ENCODE peak calls at places on chromosomes 1 and 21, in six cellular contexts. I, O, M, K, B and S are unnamed samples.

GRCh38 chr1:23044035-23044434 is 24.8 kb downstream of the KDM1A start:
- DNase-seq in I (no peak), O (no peak), M (no peak), K (no peak), B (no peak), S (no peak)

GRCh38 chr1:154943649-154944421 is 7.3 kb upstream of the PMVK start:
- DNase-seq in I (no peak), O (no peak), M (peak; percentile 12), K (no peak), B (no peak), S (no peak)

GRCh38 chr1:109188776-109189175 is 24.9 kb upstream of the SARS1 start:
- DNase-seq in I (no peak), O (no peak), M (no peak), K (no peak), B (no peak), S (no peak)

GRCh38 chr1:162389021-162389818 is 7.7 kb downstream of the C1orf226 start:
- DNase-seq in I (no peak), O (no peak), M (peak; percentile 30), K (peak; percentile 37), B (no peak), S (no peak)

GRCh38 chr1:28553229-28553930 is 495 bp downstream of the TRNAU1AP start:
- DNase-seq in I (peak; percentile 44), O (no peak), M (peak; percentile 51), K (peak; percentile 60), B (no peak), S (no peak)

GRCh38 chr1:52186449-52186848 is 44.6 kb downstream of the ZFYVE9 start:
- DNase-seq in I (no peak), O (no peak), M (peak; percentile 71), K (no peak), B (no peak), S (no peak)

GRCh38 chr1:161013591-161014513 is 7.1 kb downstream of the F11R start:
- DNase-seq in I (peak; percentile 80), O (peak; percentile 49), M (peak; percentile 85), K (peak; percentile 97), B (no peak), S (peak; percentile 62)

GRCh38 chr21:38930838-38931237 is 125.1 kb downstream of the ETS2 start:
- DNase-seq in I (no peak), O (no peak), M (peak; percentile 74), K (peak; percentile 66), B (no peak), S (no peak)

GRCh38 chr1:36986241-36986955 is 47.9 kb downstream of the GRIK3 start:
- DNase-seq in I (no peak), O (no peak), M (no peak), K (no peak), B (no peak), S (no peak)

GRCh38 chr1:59788825-59789224 is 25.9 kb upstream of the HOOK1 start:
- DNase-seq in I (no peak), O (no peak), M (no peak), K (no peak), B (no peak), S (no peak)

GRCh38 chr1:165686121-165686970 is 12.0 kb downstream of the ALDH9A1 start:
- DNase-seq in I (no peak), O (no peak), M (no peak), K (no peak), B (no peak), S (no peak)

GRCh38 chr21:16302851-16303282 is 573.1 kb downstream of the USP25 start:
- DNase-seq in I (peak; percentile 70), O (no peak), M (peak; percentile 12), K (peak; percentile 73), B (no peak), S (peak; percentile 76)

GRCh38 chr1:228490120-228491078 is 3.2 kb downstream of the RNF187 start:
- DNase-seq in I (no peak), O (no peak), M (peak; percentile 53), K (peak; percentile 81), B (peak; percentile 6), S (peak; percentile 43)

GRCh38 chr1:228488107-228488817 is 1.1 kb downstream of the RNF187 start:
- DNase-seq in I (no peak), O (no peak), M (no peak), K (no peak), B (no peak), S (no peak)

GRCh38 chr1:228486596-228487335 is 416 bp upstream of the RNF187 start:
- DNase-seq in I (peak; percentile 64), O (peak; percentile 34), M (peak; percentile 86), K (peak; percentile 85), B (peak; percentile 88), S (peak; percentile 58)

GRCh38 chr1:228488818-228489674 is 1.9 kb downstream of the RNF187 start:
- DNase-seq in I (no peak), O (no peak), M (no peak), K (no peak), B (no peak), S (no peak)

DNA sequence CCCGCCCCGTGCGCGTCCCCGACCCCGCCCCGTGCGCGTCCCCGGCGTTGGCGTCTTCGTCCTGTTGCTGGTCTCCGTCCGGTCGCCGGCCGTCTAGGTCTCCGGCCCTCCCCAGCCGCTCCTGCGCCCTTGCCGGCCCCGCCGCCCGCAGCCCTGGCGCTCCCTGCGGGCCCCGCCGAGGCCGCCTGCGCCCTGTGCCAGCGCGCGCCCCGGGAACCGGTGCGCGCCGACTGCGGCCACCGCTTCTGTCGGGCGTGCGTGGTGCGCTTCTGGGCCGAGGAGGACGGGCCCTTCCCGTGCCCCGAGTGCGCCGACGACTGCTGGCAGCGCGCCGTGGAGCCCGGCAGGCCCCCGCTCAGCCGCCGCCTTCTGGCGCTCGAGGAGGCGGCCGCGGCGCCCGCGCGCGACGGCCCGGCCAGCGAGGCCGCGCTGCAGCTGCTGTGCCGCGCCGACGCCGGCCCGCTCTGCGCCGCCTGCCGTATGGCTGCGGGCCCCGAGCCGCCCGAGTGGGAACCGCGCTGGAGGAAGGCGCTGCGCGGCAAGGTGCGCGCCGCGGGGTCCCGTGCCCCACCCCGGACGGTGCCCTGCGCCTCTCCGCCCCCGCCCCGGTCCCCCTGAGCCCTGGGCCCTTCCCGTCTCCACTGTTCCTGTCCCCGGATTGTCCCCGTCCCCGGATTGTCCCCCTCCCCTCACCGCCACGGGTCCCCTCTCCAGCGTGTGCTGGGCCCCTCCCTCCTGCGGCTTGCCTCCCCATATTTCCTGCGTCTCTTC is at the start of gene RNF187:
- DNase-seq in I (peak; percentile 87), O (peak; percentile 84), M (peak; percentile 18), K (peak; percentile 94), B (no peak), S (peak; percentile 83)
- TF ChIP-seq POLR2A in I (no peak), O (no peak), M (no peak), K (peak; percentile 57), B (peak; percentile 52), S (peak; percentile 45)

GRCh38 chr1:11711490-11711889 is 20.0 kb downstream of the DRAXIN start:
- DNase-seq in I (no peak), O (no peak), M (no peak), K (no peak), B (no peak), S (no peak)
- H3K27me3 ChIP-seq in I (no peaks in the 10 kb centered on the region), O (no peaks in the 10 kb centered on the region), M (peaks cover 21% of the 10 kb centered on the region), K (peaks cover 9% of the 10 kb centered on the region), B (no peaks in the 10 kb centered on the region), S (no peaks in the 10 kb centered on the region)

GRCh38 chr1:170586942-170587593 is 55.1 kb downstream of the GORAB start:
- DNase-seq in I (no peak), O (no peak), M (peak; percentile 40), K (no peak), B (no peak), S (no peak)
- TF ChIP-seq POLR2A in I (no peak), O (no peak), M (no peak), K (no peak), B (no peak), S (no peak)

DNA sequence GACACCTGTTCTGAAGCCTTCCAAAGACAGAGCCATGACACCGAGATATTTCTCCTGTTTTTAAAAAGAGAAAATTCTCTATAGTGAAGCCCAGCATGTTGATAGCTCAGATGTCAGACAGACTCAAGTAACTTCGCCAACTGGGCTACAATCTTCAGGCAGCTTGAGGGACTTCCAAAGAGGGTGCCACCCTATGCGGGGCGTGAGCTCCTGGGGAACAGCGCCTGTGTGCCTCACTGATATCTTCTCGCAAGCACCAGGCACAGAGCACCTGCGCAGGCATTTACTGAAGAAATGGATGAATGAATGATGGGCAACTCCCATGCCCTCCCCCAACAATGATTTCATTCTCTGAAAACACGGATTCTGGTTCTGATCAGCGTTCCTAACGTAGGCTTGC is 17.6 kb downstream of the RIPK4 start:
- DNase-seq in I (no peak), O (no peak), M (no peak), K (no peak), B (no peak), S (no peak)
- H3K27me3 ChIP-seq in I (no peaks in the 10 kb centered on the region), O (no peaks in the 10 kb centered on the region), M (peaks cover 6% of the 10 kb centered on the region), K (no peaks in the 10 kb centered on the region), B (no peaks in the 10 kb centered on the region), S (no peaks in the 10 kb centered on the region)

GRCh38 chr1:17437260-17438175 is 2.0 kb downstream of the RCC2 start:
- DNase-seq in I (peak; percentile 50), O (no peak), M (peak; percentile 36), K (peak; percentile 55), B (no peak), S (no peak)
- TF ChIP-seq POLR2A in I (no peak), O (no peak), M (no peak), K (no peak), B (no peak), S (peak; percentile 30)

DNA sequence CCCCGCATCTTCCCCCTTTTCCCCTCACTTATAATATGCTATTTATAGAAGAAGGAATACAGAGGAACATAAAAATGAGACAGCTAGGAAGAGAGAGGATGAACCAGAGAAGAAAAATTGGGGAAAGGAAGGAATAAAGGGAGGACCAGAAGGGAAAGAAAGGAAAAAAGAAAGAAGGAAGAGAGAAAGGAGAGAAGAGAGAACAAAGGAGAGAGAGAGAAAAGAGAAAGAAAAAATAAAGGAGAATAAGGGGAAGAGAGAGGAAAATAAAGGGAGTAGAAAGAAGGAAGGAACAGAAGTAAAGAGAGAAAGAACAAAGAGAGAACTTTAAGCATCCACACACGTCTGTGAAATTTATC is 11.2 kb upstream of the IGSF3 start:
- DNase-seq in I (no peak), O (no peak), M (no peak), K (no peak), B (no peak), S (no peak)
- H3K27me3 ChIP-seq in I (no peaks in the 10 kb centered on the region), O (peaks cover 10% of the 10 kb centered on the region), M (peaks cover 2% of the 10 kb centered on the region), K (no peaks in the 10 kb centered on the region), B (no peaks in the 10 kb centered on the region), S (no peaks in the 10 kb centered on the region)

GRCh38 chr1:112706505-112707216 is at the start of gene RHOC:
- DNase-seq in I (peak; percentile 74), O (peak; percentile 41), M (peak; percentile 56), K (peak; percentile 68), B (no peak), S (no peak)
- TF ChIP-seq POLR2A in I (peak; percentile 65), O (peak; percentile 73), M (peak; percentile 74), K (peak; percentile 68), B (no peak), S (peak; percentile 85)